ENCODE peak calls at places on chromosomes 5 and 9, in seven cellular contexts. N is A549, X is transverse colon, O is ovary, W is sigmoid colon, H is esophagus muscularis mucosa, S is HepG2. Y is an unnamed sample.

GRCh38 chr9:131747352-131747751 is 7.5 kb upstream of the RAPGEF1 start:
- DNase-seq in N (peak), X (no peak), O (no peak), W (no peak), H (no peak), S (peak), Y (no peak)

GRCh38 chr5:133440467-133441115 is 171.8 kb downstream of the FSTL4 start:
- DNase-seq in N (no peak), X (no peak), O (no peak), W (no peak), H (no peak), S (no peak), Y (no peak)

GRCh38 chr5:152631217-152631616 is 226.1 kb upstream of the NMUR2 start:
- DNase-seq in N (no peak), X (no peak), O (no peak), W (no peak), H (no peak), S (no peak), Y (no peak)

GRCh38 chr5:178269499-178269898 is 36.9 kb upstream of the PHYKPL start:
- DNase-seq in N (no peak), X (no peak), O (no peak), W (no peak), H (no peak), S (no peak), Y (no peak)

GRCh38 chr5:135504376-135504775 is 31.4 kb downstream of the NEUROG1 start:
- DNase-seq in N (no peak), X (no peak), O (no peak), W (no peak), H (no peak), S (no peak), Y (no peak)

GRCh38 chr5:179120951-179121666 is 60.9 kb downstream of the ZNF354C start:
- DNase-seq in N (no peak), X (no peak), O (no peak), W (no peak), H (no peak), S (no peak), Y (peak)

GRCh38 chr9:101220341-101220740 is 164.5 kb downstream of the BAAT start:
- DNase-seq in N (no peak), X (no peak), O (no peak), W (no peak), H (no peak), S (no peak), Y (no peak)

GRCh38 chr5:56494300-56494704 is 261.2 kb upstream of the ANKRD55 start:
- DNase-seq in N (no peak), X (no peak), O (no peak), W (no peak), H (no peak), S (no peak), Y (no peak)

GRCh38 chr5:75648712-75649111 is 37.5 kb downstream of the ANKDD1B start:
- DNase-seq in N (no peak), X (peak), O (no peak), W (no peak), H (no peak), S (peak), Y (no peak)

GRCh38 chr5:158119852-158120708 is 261.1 kb upstream of the CLINT1 start:
- DNase-seq in N (no peak), X (no peak), O (no peak), W (no peak), H (no peak), S (no peak), Y (no peak)

GRCh38 chr9:3467593-3468219 is 58.1 kb downstream of the RFX3 start:
- DNase-seq in N (peak), X (peak), O (peak), W (peak), H (no peak), S (peak), Y (peak)

GRCh38 chr5:133827830-133828229 is 140.6 kb downstream of the C5orf15 start:
- DNase-seq in N (no peak), X (no peak), O (no peak), W (no peak), H (no peak), S (no peak), Y (no peak)

GRCh38 chr9:135530146-135530545 is 8.9 kb downstream of the LCN1 start:
- DNase-seq in N (no peak), X (no peak), O (no peak), W (peak), H (no peak), S (no peak), Y (peak)

GRCh38 chr5:59367791-59368394 is 525.6 kb downstream of the PDE4D start:
- DNase-seq in N (peak), X (peak), O (peak), W (peak), H (no peak), S (peak), Y (peak)

GRCh38 chr5:178640331-178641045 is 13.6 kb upstream of the CLK4 start:
- DNase-seq in N (no peak), X (no peak), O (no peak), W (no peak), H (peak), S (no peak), Y (no peak)

GRCh38 chr5:178436326-178436940 is 153.8 kb downstream of the COL23A1 start:
- DNase-seq in N (no peak), X (no peak), O (no peak), W (peak), H (no peak), S (no peak), Y (no peak)

GRCh38 chr9:106583751-106584150 is 279.2 kb upstream of the ZNF462 start:
- DNase-seq in N (no peak), X (no peak), O (no peak), W (no peak), H (no peak), S (no peak), Y (no peak)

GRCh38 chr9:21679432-21679831 is 123.0 kb upstream of the MTAP start:
- DNase-seq in N (peak), X (no peak), O (no peak), W (no peak), H (no peak), S (no peak), Y (no peak)

GRCh38 chr9:129353697-129354336 is 175.8 kb upstream of the IER5L start:
- DNase-seq in N (no peak), X (no peak), O (no peak), W (no peak), H (no peak), S (no peak), Y (no peak)

GRCh38 chr5:113278976-113279375 is 155.8 kb downstream of the TSSK1B start:
- DNase-seq in N (no peak), X (no peak), O (no peak), W (no peak), H (no peak), S (no peak), Y (no peak)

GRCh38 chr9:89999534-90000370 is 394.9 kb downstream of the GADD45G start:
- DNase-seq in N (peak), X (peak), O (peak), W (peak), H (no peak), S (peak), Y (peak)

GRCh38 chr9:93300585-93301081 is 116.7 kb downstream of the WNK2 start:
- DNase-seq in N (no peak), X (peak), O (no peak), W (peak), H (no peak), S (no peak), Y (no peak)

DNA sequence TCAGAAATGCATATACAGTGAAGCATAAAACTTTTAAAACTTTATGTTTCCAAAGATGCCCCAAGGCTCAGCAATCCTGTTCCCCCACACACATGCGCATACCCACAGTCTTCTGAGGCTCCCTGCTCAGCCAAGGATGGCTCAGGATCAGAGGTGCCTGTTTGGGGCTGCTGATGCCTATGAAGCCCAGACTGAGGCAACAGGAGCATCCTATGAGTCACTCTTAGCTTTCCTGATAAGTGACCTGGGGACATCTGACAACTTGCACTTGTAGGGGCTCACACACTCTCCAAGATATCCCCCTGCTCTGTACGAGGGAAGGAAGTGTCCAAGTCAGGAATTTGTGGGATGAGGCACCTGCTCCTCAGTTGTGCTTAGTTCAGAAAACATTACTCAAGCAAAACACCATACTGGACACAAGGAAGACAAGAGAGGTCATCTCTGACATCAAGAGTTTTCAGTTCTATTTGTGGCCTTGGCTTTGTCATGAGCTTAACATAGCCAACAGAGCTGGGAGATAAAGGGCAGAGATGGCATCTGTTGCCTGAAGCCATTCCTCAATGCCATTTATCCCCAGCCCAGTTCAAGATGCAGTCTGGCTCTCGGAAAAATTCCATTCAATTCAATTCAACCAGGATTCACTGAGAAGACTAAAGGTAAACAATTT is 62.3 kb downstream of the NIPSNAP3B start:
- DNase-seq in N (no peak), X (no peak), O (no peak), W (no peak), H (no peak), S (no peak), Y (no peak)
- H3K27ac ChIP-seq in N (no peak), X (no peak), O (no peak), W (no peak), H (no peak), S (no peak), Y (no peak)

GRCh38 chr5:150060471-150060870 is 25.9 kb downstream of the CSF1R start:
- DNase-seq in N (no peak), X (no peak), O (no peak), W (no peak), H (no peak), S (no peak), Y (no peak)
- TF ChIP-seq EP300 in N (no peak), X (no peak), O (no peak), W (no peak), H (no peak), S (no peak), Y (no peak)

GRCh38 chr5:151153766-151154272 is 3.8 kb downstream of the ANXA6 start:
- DNase-seq in N (no peak), X (no peak), O (no peak), W (no peak), H (no peak), S (no peak), Y (no peak)
- H3K27ac ChIP-seq in N (no peak), X (peak), O (no peak), W (peak), H (peak), S (no peak), Y (peak)

DNA sequence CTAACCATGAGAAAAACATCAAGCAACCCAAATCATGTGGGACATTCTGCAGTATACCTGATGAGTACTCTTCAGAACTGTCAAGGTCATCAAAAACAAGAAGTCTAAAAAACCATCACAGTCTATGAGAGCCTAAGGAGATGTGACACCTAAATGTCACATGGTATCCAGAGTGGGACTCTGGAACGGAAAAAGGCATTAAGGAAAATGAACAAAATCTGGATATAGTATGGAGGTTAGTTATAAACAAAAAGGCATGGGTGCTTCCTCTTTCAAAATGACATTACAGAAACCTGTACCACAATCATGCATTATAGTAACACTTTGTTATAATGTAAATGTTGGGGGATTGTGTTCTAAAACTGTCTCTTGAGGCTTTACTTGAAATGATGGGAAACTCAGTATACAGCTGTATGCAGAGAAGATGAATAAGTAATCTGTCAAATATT is 47.4 kb downstream of the PRKACG start:
- DNase-seq in N (no peak), X (no peak), O (no peak), W (no peak), H (no peak), S (no peak), Y (no peak)
- TF ChIP-seq EP300 in N (no peak), X (no peak), O (no peak), W (no peak), H (no peak), S (no peak), Y (no peak)

DNA sequence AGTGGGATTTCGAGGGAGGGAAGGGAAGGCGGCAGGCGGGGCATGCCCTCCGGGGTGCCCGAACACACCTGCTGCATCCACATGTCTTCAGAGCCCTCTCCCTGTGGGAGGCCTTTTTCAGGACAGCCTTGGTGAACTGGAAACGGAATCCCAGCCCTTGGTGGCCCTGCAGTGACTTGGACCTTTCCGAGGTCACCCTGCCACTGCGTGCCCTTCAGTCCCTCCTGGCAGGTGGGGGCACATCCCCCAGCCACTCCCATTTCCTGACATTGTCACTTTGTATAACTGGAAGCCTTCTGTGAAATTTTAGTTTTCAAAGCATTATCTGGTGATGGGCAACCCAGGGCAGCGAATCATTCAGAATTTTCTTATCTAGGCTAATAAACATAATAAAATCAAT is 11.0 kb upstream of the AHRR start:
- DNase-seq in N (no peak), X (no peak), O (no peak), W (no peak), H (no peak), S (no peak), Y (no peak)
- H3K27ac ChIP-seq in N (no peak), X (no peak), O (no peak), W (no peak), H (no peak), S (no peak), Y (no peak)

GRCh38 chr9:99249619-99250018 is 27.5 kb downstream of the SEC61B start:
- DNase-seq in N (no peak), X (no peak), O (no peak), W (no peak), H (no peak), S (no peak), Y (no peak)

GRCh38 chr9:99255651-99256050 is 33.6 kb downstream of the SEC61B start:
- DNase-seq in N (no peak), X (no peak), O (no peak), W (no peak), H (no peak), S (no peak), Y (no peak)

GRCh38 chr9:99253772-99254431 is 31.8 kb downstream of the SEC61B start:
- DNase-seq in N (no peak), X (peak), O (no peak), W (no peak), H (no peak), S (no peak), Y (no peak)

GRCh38 chr9:99251157-99251556 is 29.1 kb downstream of the SEC61B start:
- DNase-seq in N (no peak), X (no peak), O (no peak), W (no peak), H (no peak), S (no peak), Y (no peak)

GRCh38 chr9:99253134-99253533 is 31.1 kb downstream of the SEC61B start:
- DNase-seq in N (no peak), X (no peak), O (no peak), W (no peak), H (no peak), S (no peak), Y (no peak)
- TF ChIP-seq EP300 in N (no peak), X (no peak), O (no peak), W (no peak), H (no peak), S (no peak), Y (no peak)

DNA sequence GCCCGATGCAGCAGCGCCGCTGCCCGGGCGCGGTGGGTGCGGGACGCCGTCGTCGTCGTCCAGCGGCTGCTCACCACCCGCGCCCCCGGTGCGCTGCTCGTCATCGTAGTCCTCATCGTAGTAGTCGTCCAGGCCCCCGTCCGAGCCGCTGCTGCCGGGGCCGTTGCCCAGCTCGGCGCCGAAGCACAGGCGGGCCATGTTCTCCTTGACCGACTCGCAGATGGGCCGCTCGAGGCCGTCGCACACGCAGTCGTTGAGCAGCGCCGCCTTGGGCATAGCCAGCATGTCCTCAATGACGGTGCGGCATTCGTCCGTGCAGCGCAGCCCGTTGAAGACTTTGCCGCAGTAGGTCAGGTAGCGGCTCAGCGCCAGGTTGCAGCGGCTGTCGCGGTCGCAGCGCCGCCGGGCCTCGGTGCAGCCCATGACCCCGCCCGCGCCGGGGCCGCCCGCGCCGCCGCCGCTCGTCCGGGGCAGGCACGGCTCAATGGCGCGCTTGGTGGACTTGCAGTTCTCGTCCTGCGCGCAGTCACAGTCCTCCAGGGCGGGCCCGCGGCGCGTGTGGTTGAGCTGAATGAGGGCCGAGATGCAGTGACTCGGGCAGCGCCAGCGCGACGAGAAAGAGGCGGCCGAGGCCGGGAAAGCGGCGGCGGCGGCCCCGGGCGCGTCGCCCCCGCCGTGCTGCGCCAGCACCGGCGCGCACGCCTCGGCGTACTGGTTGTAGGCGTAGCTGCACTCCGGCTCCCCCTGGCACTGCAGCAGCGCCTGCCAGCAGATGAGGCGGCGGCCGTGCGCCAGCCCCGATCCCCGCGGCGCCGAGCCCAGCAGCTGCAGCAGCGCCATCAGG is 1.2 kb downstream of the GAS1 start:
- DNase-seq in N (peak), X (peak), O (peak), W (peak), H (no peak), S (no peak), Y (peak)
- H3K27ac ChIP-seq in N (peak), X (peak), O (peak), W (peak), H (peak), S (no peak), Y (peak)

Y was measured in stomach.